ENCODE peak calls at places on chromosomes 5 and 9, in four cellular contexts. N is GM12878, L is body of pancreas, S is HCT116. Q is an unnamed sample.

GRCh38 chr5:72032769-72033168 is 74.5 kb upstream of the MAP1B start:
- DNase-seq in N (no peak), L (no peak), S (no peak), Q (no peak)

GRCh38 chr5:3661755-3662296 is 66.2 kb downstream of the IRX1 start:
- DNase-seq in N (no peak), L (no peak), S (no peak), Q (no peak)

GRCh38 chr9:76996700-76997099 is 22.8 kb upstream of the FOXB2 start:
- DNase-seq in N (no peak), S (no peak), L (peak; percentile 37), Q (no peak)

GRCh38 chr9:122127396-122127798 is 32.2 kb downstream of the NDUFA8 start:
- DNase-seq in N (no peak), L (no peak), S (no peak), Q (no peak)

GRCh38 chr9:96150324-96151023 is 151.5 kb downstream of the HSD17B3 start:
- DNase-seq in N (peak; percentile 57), S (no peak), L (peak; percentile 26), Q (peak; percentile 31)

GRCh38 chr5:149256451-149256850 is 15.2 kb upstream of the AFAP1L1 start:
- DNase-seq in S (no peak), N (no peak), L (no peak), Q (no peak)

GRCh38 chr5:57692582-57693487 is 210.2 kb upstream of the ACTBL2 start:
- DNase-seq in S (peak; percentile 94), L (peak; percentile 58), N (no peak), Q (no peak)

GRCh38 chr5:64210866-64211265 is 45.2 kb downstream of the RNF180 start:
- DNase-seq in S (no peak), N (no peak), L (no peak), Q (no peak)

GRCh38 chr5:8750100-8750499 is 795.8 kb downstream of the SEMA5A start:
- DNase-seq in S (no peak), N (no peak), L (no peak), Q (no peak)

GRCh38 chr9:69768716-69769115 is 8.9 kb upstream of the PTAR1 start:
- DNase-seq in L (no peak), N (no peak), S (no peak), Q (no peak)

GRCh38 chr5:14025566-14026276 is 81.2 kb upstream of the DNAH5 start:
- DNase-seq in N (no peak), S (no peak), L (no peak), Q (no peak)

GRCh38 chr9:95970356-95970755 is 94.9 kb downstream of the ERCC6L2 start:
- DNase-seq in L (no peak), S (no peak), N (no peak), Q (no peak)

GRCh38 chr9:113929634-113930092 is 53.6 kb downstream of the ZNF618 start:
- DNase-seq in S (no peak), L (no peak), N (no peak), Q (no peak)

GRCh38 chr5:160199410-160199911 is 29.8 kb upstream of the FABP6 start:
- DNase-seq in N (no peak), S (no peak), L (peak; percentile 77), Q (peak; percentile 75)

GRCh38 chr9:122642226-122642625 is 15.2 kb downstream of the OR1B1 start:
- DNase-seq in L (no peak), N (no peak), S (no peak), Q (no peak)

GRCh38 chr5:170629566-170630175 is 125.9 kb downstream of the KCNIP1 start:
- DNase-seq in S (no peak), N (no peak), L (no peak), Q (no peak)

GRCh38 chr5:50749181-50749580 is 82.7 kb downstream of the PARP8 start:
- DNase-seq in S (no peak), N (no peak), L (no peak), Q (no peak)

GRCh38 chr9:122141671-122142070 is 17.9 kb downstream of the NDUFA8 start:
- DNase-seq in N (no peak), L (no peak), S (no peak), Q (no peak)

GRCh38 chr5:138949988-138950387 is 74.9 kb upstream of the LRRTM2 start:
- DNase-seq in N (no peak), L (peak; percentile 92), S (no peak), Q (no peak)

GRCh38 chr5:151026674-151027073 is 6.3 kb downstream of the GPX3 start:
- DNase-seq in L (no peak), N (no peak), S (no peak), Q (no peak)
- H3K4me3 ChIP-seq in L (no peak overlapping the region), N (no peak overlapping the region), S (no peak overlapping the region), Q (no peak overlapping the region)

GRCh38 chr5:886051-886450 is 6.5 kb downstream of the BRD9 start:
- DNase-seq in S (no peak), N (no peak), L (no peak), Q (no peak)

GRCh38 chr5:883475-884181 is 9.0 kb downstream of the BRD9 start:
- DNase-seq in L (no peak), S (no peak), N (no peak), Q (no peak)

GRCh38 chr5:885529-885928 is 7.1 kb downstream of the BRD9 start:
- DNase-seq in N (no peak), L (no peak), S (no peak), Q (no peak)

GRCh38 chr5:884345-885126 is 8.1 kb downstream of the BRD9 start:
- DNase-seq in S (no peak), N (no peak), L (no peak), Q (no peak)

DNA sequence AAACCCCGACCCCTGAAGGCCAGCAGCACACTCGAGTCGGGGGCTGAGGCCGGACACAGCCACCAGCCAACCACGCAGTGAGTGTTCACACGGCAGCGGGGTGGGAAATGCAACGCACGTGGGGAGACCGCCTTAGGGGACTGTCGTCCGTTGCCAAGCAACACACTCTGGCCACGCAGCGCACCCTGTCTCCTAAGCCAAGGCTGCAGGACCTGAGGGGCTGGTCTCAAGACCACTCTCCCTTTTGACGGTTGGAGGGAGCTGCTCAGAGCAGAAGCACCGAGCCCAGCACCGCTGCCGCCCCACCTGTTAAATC is 7.5 kb downstream of the BRD9 start:
- DNase-seq in L (no peak), S (no peak), N (no peak), Q (no peak)
- H3K36me3 ChIP-seq in L (peaks cover 40% of the 10 kb centered on the region), S (peaks cover 69% of the 10 kb centered on the region), N (peaks cover 52% of the 10 kb centered on the region), Q (peaks cover 57% of the 10 kb centered on the region)

GRCh38 chr5:142873831-142874230 is 103.7 kb downstream of the ARHGAP26 start:
- DNase-seq in S (no peak), N (no peak), L (no peak), Q (no peak)
- TF ChIP-seq CTCF in S (peak; percentile 18), N (no peak), L (no peak), Q (no peak)

GRCh38 chr5:81117566-81117965 is 115.6 kb upstream of the CKMT2 start:
- DNase-seq in S (no peak), N (no peak), L (no peak), Q (no peak)

DNA sequence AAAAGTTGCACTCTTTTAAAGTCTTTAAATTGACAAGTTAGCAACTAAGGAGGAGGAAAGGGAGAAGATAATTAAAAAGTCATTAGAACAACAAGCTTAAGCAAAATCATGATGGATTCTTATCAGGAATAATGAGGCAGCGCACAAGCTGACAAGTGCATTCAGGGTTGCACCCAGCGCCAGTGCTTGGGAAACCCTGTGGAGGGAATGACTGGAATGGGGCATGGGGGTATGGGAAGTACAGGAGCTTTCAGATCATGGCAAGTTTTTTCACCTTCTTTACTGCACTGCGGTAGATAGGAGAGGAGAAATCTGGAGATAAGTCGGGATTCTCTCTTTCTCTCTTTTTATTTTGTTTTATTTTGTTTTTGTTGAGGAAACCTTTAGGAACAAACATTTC is 117.9 kb upstream of the CKMT2 start:
- DNase-seq in N (no peak), S (no peak), L (no peak), Q (no peak)
- H3K4me3 ChIP-seq in N (no peak overlapping the region), S (no peak overlapping the region), L (no peak overlapping the region), Q (no peak overlapping the region)

GRCh38 chr5:177527595-177527994 is 10.8 kb upstream of the DDX41 start:
- DNase-seq in N (no peak), L (no peak), S (no peak), Q (no peak)
- H3K36me3 ChIP-seq in N (peaks cover 16% of the 10 kb centered on the region), L (peaks cover 29% of the 10 kb centered on the region), S (peaks cover 28% of the 10 kb centered on the region), Q (peaks cover 40% of the 10 kb centered on the region)

DNA sequence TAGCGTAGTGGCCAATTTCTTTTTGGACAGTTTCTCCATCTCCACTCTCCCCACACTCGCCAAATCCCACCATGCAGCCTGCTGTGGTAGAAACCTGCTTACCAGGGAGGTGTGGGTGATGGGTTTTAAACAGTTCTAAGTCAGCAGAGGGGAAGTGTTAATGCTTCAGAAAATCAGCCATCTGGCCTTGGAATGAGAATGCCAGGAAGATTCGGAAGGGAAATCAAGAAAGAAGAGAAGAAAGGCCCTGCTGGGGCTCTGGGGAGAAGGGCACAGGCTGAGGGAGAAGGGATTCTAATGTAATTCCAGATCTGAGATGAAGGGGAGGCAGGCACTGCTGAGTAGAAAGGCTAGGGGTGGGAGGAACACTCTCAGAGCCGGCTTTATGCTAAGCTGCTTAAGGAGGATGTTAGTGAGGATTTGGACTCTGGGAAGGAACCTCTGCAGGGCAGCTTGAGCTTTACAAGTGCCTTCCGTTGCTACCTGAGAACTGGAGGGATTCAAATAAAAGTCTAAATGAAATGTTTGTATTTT is 434.8 kb upstream of the DMAC1 start:
- DNase-seq in S (no peak), N (no peak), L (no peak), Q (no peak)
- TF ChIP-seq CTCF in S (no peak), N (no peak), L (no peak), Q (no peak)

DNA sequence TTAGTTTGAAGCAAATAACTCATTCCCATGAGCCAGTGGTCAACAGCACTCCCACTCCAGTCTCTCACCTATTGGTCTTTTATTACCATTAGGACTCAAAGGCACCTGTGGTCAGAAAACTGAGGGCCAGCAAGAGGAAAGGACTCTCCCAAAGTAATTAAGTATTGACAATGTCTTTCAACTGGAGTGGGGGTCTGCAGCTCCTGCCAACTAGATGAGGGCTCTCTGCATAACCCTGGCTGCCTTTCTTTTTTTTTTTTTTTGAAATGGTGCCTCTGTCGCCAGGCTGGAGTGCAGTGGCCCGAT is 577 bp upstream of the CDK5RAP2 start:
- DNase-seq in N (no peak), S (no peak), L (no peak), Q (no peak)
- H3K4me3 ChIP-seq in N (peak overlapping the region; percentile 63), S (peak overlapping the region; percentile 24), L (no peak overlapping the region), Q (peak overlapping the region; percentile 12)

Q was measured in GM06990.